ENCODE peak calls at places on chromosome X, in four cellular contexts. K, B, L and P are unnamed samples.

GRCh38 chrX:11770320-11770719 is 12.3 kb downstream of the MSL3 start:
- DNase-seq in K (peak; percentile 68), B (peak; percentile 64), L (peak; percentile 23), P (peak; percentile 63)

GRCh38 chrX:17033225-17033624 is 86.8 kb downstream of the REPS2 start:
- DNase-seq in K (no peak), B (no peak), L (no peak), P (no peak)

GRCh38 chrX:74451450-74452198 is 30.3 kb downstream of the SLC16A2 start:
- DNase-seq in K (no peak), B (no peak), L (no peak), P (no peak)

GRCh38 chrX:44596277-44596676 is 53.6 kb upstream of the FUNDC1 start:
- DNase-seq in K (peak; percentile 36), B (no peak), L (no peak), P (no peak)

GRCh38 chrX:102067966-102068723 is 57.3 kb upstream of the TCEAL2 start:
- DNase-seq in K (peak; percentile 1), B (no peak), L (peak; percentile 1), P (peak; percentile 24)

GRCh38 chrX:140815868-140816267 is 106.3 kb downstream of the LINC00632 start:
- DNase-seq in K (no peak), B (no peak), L (no peak), P (peak; percentile 36)

GRCh38 chrX:25650216-25650615 is 487.9 kb upstream of the MAGEB18 start:
- DNase-seq in K (no peak), B (no peak), L (no peak), P (no peak)

GRCh38 chrX:149825424-149825823 is 43.7 kb downstream of the MAGEA9 start:
- DNase-seq in K (no peak), B (no peak), L (peak; percentile 2), P (no peak)

GRCh38 chrX:40772290-40772689 is 36.9 kb upstream of the MED14 start:
- DNase-seq in K (no peak), B (no peak), L (no peak), P (no peak)

GRCh38 chrX:129754266-129755024 is 15.7 kb downstream of the XPNPEP2 start:
- DNase-seq in K (no peak), B (peak; percentile 64), L (no peak), P (no peak)

GRCh38 chrX:16114640-16115039 is 8.7 kb upstream of the GRPR start:
- DNase-seq in K (no peak), B (no peak), L (no peak), P (no peak)

GRCh38 chrX:36898301-36898700 is 109.9 kb upstream of the FAM47C start:
- DNase-seq in K (no peak), B (no peak), L (peak; percentile 0), P (peak; percentile 1)

GRCh38 chrX:142036111-142036510 is 132.4 kb downstream of the MAGEC1 start:
- DNase-seq in K (no peak), B (no peak), L (no peak), P (no peak)

GRCh38 chrX:17669891-17670290 is 67.4 kb upstream of the SCML1 start:
- DNase-seq in K (no peak), B (no peak), L (no peak), P (no peak)

GRCh38 chrX:40009890-40010289 is 87.9 kb downstream of the BCOR start:
- DNase-seq in K (no peak), B (no peak), L (no peak), P (no peak)

GRCh38 chrX:40154229-40154852 is 56.6 kb upstream of the BCOR start:
- DNase-seq in K (no peak), B (peak; percentile 32), L (peak; percentile 82), P (no peak)

GRCh38 chrX:46554942-46555341 is 9.7 kb upstream of the ZNF674 start:
- DNase-seq in K (no peak), B (no peak), L (peak; percentile 6), P (peak; percentile 48)

GRCh38 chrX:71618303-71618721 is at the start of gene CXCR3:
- DNase-seq in K (peak; percentile 83), B (no peak), L (no peak), P (no peak)

DNA sequence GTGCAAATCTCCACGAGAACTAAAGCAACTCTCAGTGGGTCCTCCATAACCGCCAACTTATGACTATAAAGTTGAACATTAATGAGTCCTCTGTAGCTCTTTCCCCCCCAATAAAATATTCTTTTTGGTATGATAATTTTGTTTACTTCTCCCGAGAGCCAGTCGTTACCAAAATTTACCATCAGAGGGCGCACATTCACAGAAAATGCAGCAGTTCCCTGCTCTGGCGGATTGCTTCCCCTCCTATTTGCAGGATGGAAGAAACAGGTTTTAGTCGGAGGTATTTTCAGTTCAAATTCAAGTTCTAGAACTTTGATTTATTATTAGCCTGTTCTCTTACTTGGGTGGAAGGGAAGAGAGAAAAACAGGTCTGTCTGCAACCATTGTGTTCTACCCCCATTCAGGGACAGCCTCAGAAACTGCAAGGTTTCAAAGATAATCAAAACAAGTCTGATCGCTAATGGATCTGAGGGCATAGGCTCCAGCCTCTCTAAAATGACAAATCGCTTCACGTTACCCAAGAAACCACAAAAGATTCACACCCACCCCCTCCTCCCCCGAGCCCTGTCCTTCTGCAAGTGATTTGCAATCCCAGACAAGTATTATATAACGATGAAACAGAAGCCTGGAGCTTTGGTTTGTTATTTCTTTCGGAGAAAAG is 263.7 kb upstream of the RPS6KA3 start:
- DNase-seq in K (peak; percentile 5), B (peak; percentile 55), L (peak; percentile 30), P (peak; percentile 64)
- TF ChIP-seq JUND in K (no peak), B (no peak), L (no peak), P (no peak)

DNA sequence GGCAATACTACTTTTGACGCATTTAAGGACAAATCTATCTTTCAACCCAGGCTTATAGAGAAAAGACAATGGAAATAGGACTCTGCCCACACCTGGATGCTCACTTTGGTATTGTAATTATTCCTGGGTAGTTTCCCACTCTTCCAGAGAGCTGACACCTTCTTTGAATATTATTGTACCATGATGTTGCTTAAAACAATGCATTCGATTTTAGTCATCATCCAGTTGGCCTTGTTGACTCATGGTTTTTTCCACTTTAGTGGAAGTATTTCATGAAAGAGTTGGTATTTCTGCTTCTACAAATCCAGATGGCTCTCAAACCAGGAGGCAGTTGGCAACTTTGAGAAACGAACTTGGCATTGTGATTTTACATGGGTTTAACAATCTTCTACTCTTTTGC is 124.2 kb downstream of the ENOX2 start:
- DNase-seq in K (no peak), B (no peak), L (no peak), P (no peak)
- TF ChIP-seq JUND in K (no peak), B (no peak), L (no peak), P (no peak)

GRCh38 chrX:109735241-109735744 is 2.2 kb upstream of the ACSL4 start:
- DNase-seq in K (no peak), B (no peak), L (no peak), P (no peak)

GRCh38 chrX:109739625-109740024 is 6.6 kb upstream of the ACSL4 start:
- DNase-seq in K (no peak), B (no peak), L (no peak), P (no peak)

GRCh38 chrX:109742722-109743121 is 9.7 kb upstream of the ACSL4 start:
- DNase-seq in K (no peak), B (no peak), L (no peak), P (no peak)

GRCh38 chrX:109740076-109740809 is 7.2 kb upstream of the ACSL4 start:
- DNase-seq in K (no peak), B (no peak), L (peak; percentile 95), P (no peak)
- TF ChIP-seq JUND in K (no peak), B (no peak), L (no peak), P (no peak)

GRCh38 chrX:57817302-57817701 is 93.0 kb downstream of the ZXDA start:
- DNase-seq in K (no peak), B (no peak), L (no peak), P (no peak)
- TF ChIP-seq JUND in K (no peak), B (no peak), L (no peak), P (no peak)

GRCh38 chrX:153409414-153410101 is 1.7 kb upstream of the ZFP92 start:
- DNase-seq in K (no peak), B (no peak), L (peak; percentile 79), P (no peak)
- TF ChIP-seq JUND in K (no peak), B (no peak), L (no peak), P (no peak)

GRCh38 chrX:10012776-10013175 is 45.6 kb downstream of the CLDN34 start:
- DNase-seq in K (no peak), B (no peak), L (no peak), P (no peak)
- TF ChIP-seq JUND in K (no peak), B (no peak), L (no peak), P (no peak)

GRCh38 chrX:1419545-1420355 is 27.8 kb upstream of the SLC25A6 start:
- DNase-seq in K (no peak), B (no peak), L (no peak), P (no peak)

GRCh38 chrX:1416965-1417760 is 25.2 kb upstream of the SLC25A6 start:
- DNase-seq in K (no peak), B (no peak), L (no peak), P (no peak)

GRCh38 chrX:1420371-1420770 is 28.5 kb upstream of the SLC25A6 start:
- DNase-seq in K (no peak), B (no peak), L (no peak), P (no peak)

GRCh38 chrX:1417921-1418875 is 26.3 kb upstream of the SLC25A6 start:
- DNase-seq in K (no peak), B (no peak), L (no peak), P (no peak)

GRCh38 chrX:1418901-1419544 is 27.1 kb upstream of the SLC25A6 start:
- DNase-seq in K (no peak), B (no peak), L (no peak), P (no peak)
- TF ChIP-seq JUND in K (no peak), B (no peak), L (no peak), P (no peak)

GRCh38 chrX:20066968-20067708 is 49.6 kb downstream of the MAP7D2 start:
- DNase-seq in K (no peak), B (peak; percentile 8), L (peak; percentile 35), P (peak; percentile 70)
- TF ChIP-seq JUND in K (no peak), B (no peak), L (no peak), P (no peak)

DNA sequence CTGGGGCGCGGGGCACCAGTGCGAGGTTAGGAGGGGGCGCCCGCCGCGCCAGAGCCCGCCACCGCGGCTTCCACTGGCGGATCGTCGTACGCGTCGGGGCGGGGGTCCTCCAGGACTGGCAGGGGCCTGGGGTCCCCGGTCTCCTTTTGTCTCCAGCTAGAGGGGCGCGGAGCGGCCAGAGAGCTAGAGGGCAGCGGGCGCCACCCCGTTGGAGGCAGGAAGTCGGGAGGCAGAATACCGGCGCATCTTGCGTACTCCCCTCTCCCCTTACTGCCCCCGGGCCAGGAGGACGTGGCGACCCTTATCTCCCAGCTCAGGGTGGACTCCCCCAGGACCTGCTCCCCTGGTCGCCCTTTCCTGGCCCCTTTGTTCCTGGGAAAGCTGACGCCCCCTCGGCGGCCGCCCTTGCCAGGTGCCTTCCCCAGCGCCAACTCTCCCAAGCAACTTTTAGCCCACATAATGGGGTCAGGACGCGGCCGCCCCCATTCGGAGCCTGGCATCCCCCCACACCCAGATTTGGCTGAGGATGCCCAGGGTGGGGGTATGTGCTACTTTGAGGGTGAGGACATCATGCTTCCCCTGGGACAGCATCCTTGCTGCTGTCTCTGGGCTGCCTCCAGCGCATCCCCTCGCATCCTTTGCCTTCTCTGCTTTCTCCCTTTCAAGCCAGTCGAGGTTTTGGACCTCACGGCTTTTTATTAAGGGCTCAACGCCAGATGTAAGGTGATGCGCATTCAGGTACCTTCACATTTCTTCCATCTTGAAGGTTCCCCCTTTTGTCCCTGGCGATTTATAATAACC is 976 bp downstream of the CNKSR2 start:
- DNase-seq in K (no peak), B (no peak), L (no peak), P (no peak)
- TF ChIP-seq JUND in K (no peak), B (no peak), L (no peak), P (no peak)

GRCh38 chrX:95057341-95057740 is 1383.3 kb downstream of the FAM133A start:
- DNase-seq in K (no peak), B (no peak), L (no peak), P (no peak)
- TF ChIP-seq JUND in K (no peak), B (no peak), L (no peak), P (no peak)